ENCODE peak calls at places on chromosomes 11 and 22, in seven cellular contexts. P is K562, X is HCT116, Y is H1, E is SK-N-SH, D is GM12878, R is HepG2. N is an unnamed sample.

GRCh38 chr22:43197271-43197941 is 10.5 kb upstream of the TTLL12 start:
- DNase-seq in P (no peak), X (no peak), D (no peak), Y (no peak), E (no peak), R (no peak), N (no peak)

GRCh38 chr11:32531528-32531927 is 52.1 kb upstream of the EIF3M start:
- DNase-seq in X (no peak), P (no peak), Y (no peak), D (no peak), R (no peak), E (no peak), N (no peak)

GRCh38 chr11:16226245-16226644 is 130.1 kb downstream of the SOX6 start:
- DNase-seq in R (peak), Y (no peak), X (no peak), D (no peak), E (peak), P (no peak), N (no peak)

GRCh38 chr11:24400059-24400665 is 96.7 kb upstream of the LUZP2 start:
- DNase-seq in E (no peak), Y (no peak), X (no peak), D (no peak), P (no peak), R (no peak), N (no peak)

GRCh38 chr11:48036466-48036865 is 56.1 kb downstream of the PTPRJ start:
- DNase-seq in Y (no peak), R (no peak), E (no peak), P (no peak), X (no peak), D (no peak), N (no peak)

GRCh38 chr11:69931994-69932910 is 113.0 kb upstream of the FGF3 start:
- DNase-seq in P (no peak), E (no peak), Y (no peak), X (no peak), R (no peak), D (no peak), N (no peak)

GRCh38 chr11:12901272-12901671 is 107.8 kb upstream of the RASSF10 start:
- DNase-seq in D (peak), E (no peak), R (peak), Y (no peak), P (no peak), X (no peak), N (no peak)

GRCh38 chr11:88709567-88709966 is 356.2 kb downstream of the GRM5 start:
- DNase-seq in R (no peak), Y (no peak), D (no peak), X (no peak), E (no peak), P (no peak), N (no peak)

GRCh38 chr22:46050451-46050845 is 73.5 kb upstream of the WNT7B start:
- DNase-seq in X (no peak), Y (no peak), P (no peak), D (no peak), R (no peak), E (no peak), N (no peak)

GRCh38 chr22:39237276-39238123 is 7.3 kb downstream of the PDGFB start:
- DNase-seq in E (no peak), R (no peak), Y (no peak), P (no peak), X (no peak), D (no peak), N (no peak)

GRCh38 chr11:9016916-9017642 is 13.3 kb upstream of the NRIP3 start:
- DNase-seq in P (no peak), Y (no peak), R (no peak), E (no peak), D (no peak), X (no peak), N (no peak)

GRCh38 chr11:74470526-74470925 is 3.2 kb upstream of the KCNE3 start:
- DNase-seq in X (no peak), E (no peak), R (no peak), P (no peak), D (no peak), Y (no peak), N (no peak)

GRCh38 chr22:30753701-30754100 is 59.0 kb downstream of the OSBP2 start:
- DNase-seq in P (no peak), E (no peak), X (no peak), R (no peak), D (no peak), Y (no peak), N (no peak)

GRCh38 chr11:89381094-89381493 is 110.1 kb downstream of the NOX4 start:
- DNase-seq in P (no peak), R (no peak), X (no peak), D (no peak), Y (no peak), E (no peak), N (no peak)

GRCh38 chr11:113864410-113864809 is 11.0 kb downstream of the USP28 start:
- DNase-seq in E (no peak), D (no peak), P (no peak), Y (no peak), R (no peak), X (no peak), N (no peak)

GRCh38 chr11:77851513-77851912 is 30.6 kb downstream of the AAMDC start:
- DNase-seq in X (no peak), P (no peak), D (no peak), E (no peak), R (no peak), Y (no peak), N (no peak)

GRCh38 chr11:13324141-13324540 is 46.6 kb downstream of the BMAL1 start:
- DNase-seq in P (no peak), Y (no peak), E (no peak), D (no peak), R (no peak), X (no peak), N (no peak)

GRCh38 chr11:37364246-37364839 is 766.3 kb upstream of the RAG2 start:
- DNase-seq in R (no peak), P (no peak), E (no peak), X (no peak), D (no peak), Y (no peak), N (no peak)

GRCh38 chr11:103327721-103328120 is 218.5 kb downstream of the DYNC2H1 start:
- DNase-seq in P (no peak), X (no peak), E (no peak), R (no peak), Y (no peak), D (no peak), N (no peak)

DNA sequence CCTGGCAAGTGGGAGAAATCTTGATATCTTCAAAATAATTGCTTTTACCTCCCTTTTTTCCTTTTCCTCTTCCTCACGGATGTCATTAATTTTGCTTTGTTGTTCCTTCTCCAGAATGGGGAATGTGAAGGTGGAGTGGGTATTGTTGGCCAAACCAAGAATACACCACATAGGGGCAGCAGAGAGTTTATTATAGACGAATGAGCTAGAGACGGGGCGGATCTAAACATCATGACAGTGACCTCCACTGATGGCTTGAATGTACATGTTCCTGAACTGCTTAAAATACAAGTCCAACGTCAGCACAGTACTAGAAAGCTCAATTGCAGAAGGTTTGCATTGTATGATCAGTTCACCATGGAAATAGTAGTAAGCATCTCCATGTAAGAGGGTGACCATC is 122.3 kb upstream of the SNX19 start:
- DNase-seq in P (peak), D (no peak), Y (no peak), X (no peak), E (peak), R (no peak), N (peak)
- TF ChIP-seq YY1 in P (no peak), D (no peak), Y (no peak), X (no peak), E (no peak), R (no peak), N (no peak)

GRCh38 chr22:27881404-27881803 is 37.7 kb downstream of the PITPNB start:
- DNase-seq in R (no peak), E (no peak), D (no peak), Y (no peak), P (no peak), X (no peak), N (no peak)
- TF ChIP-seq YY1 in R (no peak), E (no peak), D (no peak), Y (no peak), P (no peak), X (no peak), N (no peak)

DNA sequence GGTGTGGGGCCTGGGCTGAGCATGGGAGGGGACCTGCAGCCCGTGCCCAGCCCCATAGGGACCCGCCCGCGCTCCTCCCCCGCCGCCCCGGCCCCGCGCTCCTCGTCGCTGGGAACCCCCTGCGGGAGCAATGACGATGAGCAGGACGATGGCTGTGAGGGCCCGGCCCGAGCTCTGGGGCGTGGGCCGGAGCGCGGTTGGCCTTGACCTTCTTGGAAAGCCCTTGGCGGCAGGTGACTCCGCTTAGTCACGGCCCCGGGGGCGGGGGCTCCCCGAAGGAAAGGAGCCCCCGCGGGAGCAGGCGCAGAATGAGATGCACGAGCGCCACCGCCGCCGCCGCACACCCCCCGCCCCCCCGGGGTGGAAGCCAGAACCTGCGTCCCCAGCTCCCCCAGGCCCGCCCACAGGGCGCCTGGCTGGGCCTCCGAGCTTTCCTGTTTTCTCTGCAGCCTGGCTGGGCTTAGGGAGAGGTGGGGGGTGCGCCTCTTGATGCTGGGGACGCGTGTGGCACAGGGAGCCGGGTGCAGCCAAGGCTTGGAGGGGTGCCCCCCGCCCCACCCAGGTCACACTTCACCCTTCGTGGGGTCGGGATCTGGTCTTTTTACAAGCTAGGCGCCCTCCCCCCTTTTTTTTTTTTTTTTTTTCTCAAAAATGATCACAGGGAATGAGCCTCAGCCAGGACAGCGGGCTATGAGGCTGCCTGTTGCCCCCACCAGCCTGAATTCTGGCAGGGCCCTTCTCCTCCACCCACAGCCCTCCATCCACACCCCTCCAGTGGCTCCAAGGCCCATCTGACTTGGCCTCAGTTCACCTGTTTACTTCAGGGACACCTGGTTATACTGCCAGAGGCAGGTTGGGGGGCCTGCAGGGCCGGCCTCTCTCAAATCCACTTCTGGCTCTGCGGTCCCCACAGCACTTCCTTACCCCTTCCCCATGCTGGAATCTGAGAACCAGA is 17.9 kb downstream of the CRELD2 start:
- DNase-seq in Y (peak), X (no peak), P (peak), D (peak), E (peak), R (peak), N (peak)
- TF ChIP-seq YY1 in Y (no peak), X (no peak), P (no peak), D (peak), E (no peak), R (peak), N (no peak)

GRCh38 chr22:19241593-19241906 is 50.0 kb downstream of the CLTCL1 start:
- DNase-seq in E (no peak), D (no peak), Y (no peak), X (no peak), R (no peak), P (no peak), N (no peak)
- TF ChIP-seq YY1 in E (no peak), D (no peak), Y (no peak), X (no peak), R (no peak), P (peak), N (no peak)

DNA sequence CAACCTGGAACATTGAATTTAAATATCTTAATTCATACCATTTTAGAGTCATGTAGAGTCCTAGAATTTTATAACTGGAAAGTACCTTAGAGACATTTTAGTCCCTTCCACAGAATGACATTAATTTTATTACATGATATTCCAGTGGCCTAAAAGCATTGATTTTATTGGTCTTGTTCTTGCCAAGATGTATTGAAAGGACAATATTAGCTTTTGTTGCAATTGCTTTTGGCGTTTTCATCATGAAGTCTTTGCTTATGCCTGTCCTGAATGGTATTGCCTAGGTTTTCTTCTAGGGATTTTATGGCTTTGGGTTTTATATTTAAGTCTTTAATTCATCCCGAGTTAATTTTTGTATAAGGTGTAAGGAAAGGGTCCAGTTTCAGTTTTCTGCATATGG is 29.0 kb downstream of the OR51F1 start:
- DNase-seq in R (no peak), P (no peak), Y (no peak), D (no peak), X (no peak), E (no peak), N (no peak)
- TF ChIP-seq YY1 in R (no peak), P (no peak), Y (no peak), D (no peak), X (no peak), E (no peak), N (no peak)

GRCh38 chr11:30762188-30762587 is 176.0 kb upstream of the MPPED2 start:
- DNase-seq in P (no peak), R (no peak), D (no peak), E (no peak), Y (no peak), X (no peak), N (no peak)
- TF ChIP-seq YY1 in P (no peak), R (no peak), D (no peak), E (no peak), Y (no peak), X (no peak), N (no peak)

DNA sequence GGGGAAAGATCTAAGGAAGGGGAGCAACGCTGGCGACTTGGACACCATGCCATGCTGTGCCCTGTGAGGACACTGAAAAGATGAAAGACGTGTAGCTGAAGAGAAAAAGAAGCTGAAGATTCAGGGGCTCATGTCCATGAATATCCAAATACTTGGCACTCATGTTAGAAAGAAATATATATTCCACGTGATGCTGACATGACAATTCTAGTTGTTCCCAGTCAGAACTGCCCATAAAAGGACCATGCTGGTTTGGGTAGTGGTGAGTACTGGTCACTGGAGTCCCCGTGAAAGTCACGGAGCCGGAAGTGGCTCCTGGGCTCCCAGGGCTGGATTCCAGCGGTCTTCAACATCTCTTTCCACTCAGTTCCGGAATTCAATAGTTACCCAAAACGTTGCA is 9.9 kb downstream of the MS4A15 start:
- DNase-seq in R (no peak), X (no peak), Y (no peak), P (no peak), D (no peak), E (no peak), N (no peak)
- TF ChIP-seq YY1 in R (no peak), X (no peak), Y (no peak), P (no peak), D (no peak), E (no peak), N (no peak)

N was measured in NT2/D1.